ENCODE peak calls at places on chromosomes 3 and 15, in ten cellular contexts. S, F, Z, W, V, J, U, N, C and E are unnamed samples.

GRCh38 chr3:163582967-163583366 is 1495.3 kb downstream of the SI start:
- DNase-seq in S (no peak), F (no peak), Z (no peak), W (no peak), V (no peak), J (no peak), U (no peak), N (no peak), C (no peak), E (no peak)

GRCh38 chr3:130529816-130530215 is 12.8 kb downstream of the COL6A6 start:
- DNase-seq in S (no peak), F (no peak), Z (no peak), W (no peak), V (no peak), J (no peak), U (no peak), N (no peak), C (no peak), E (peak; percentile 55)

GRCh38 chr15:37981781-37982180 is 47.3 kb downstream of the TMCO5A start:
- DNase-seq in S (no peak), F (peak; percentile 1), Z (peak; percentile 16), W (no peak), V (no peak), J (peak; percentile 30), U (no peak), N (no peak), C (no peak), E (no peak)

GRCh38 chr3:183253364-183253960 is 409 bp downstream of the B3GNT5 start:
- DNase-seq in S (no peak), F (no peak), Z (peak; percentile 61), W (no peak), V (peak; percentile 38), J (peak; percentile 54), U (peak; percentile 51), N (peak; percentile 82), C (no peak), E (peak; percentile 62)

GRCh38 chr3:63228677-63229076 is 49.4 kb upstream of the SYNPR start:
- DNase-seq in S (peak; percentile 11), F (peak; percentile 12), Z (peak; percentile 39), W (peak; percentile 17), V (no peak), J (peak; percentile 62), U (no peak), N (no peak), C (no peak), E (no peak)

GRCh38 chr3:113057117-113057516 is 66.3 kb downstream of the GTPBP8 start:
- DNase-seq in S (no peak), F (no peak), Z (no peak), W (no peak), V (no peak), J (no peak), U (no peak), N (no peak), C (no peak), E (no peak)

GRCh38 chr3:179027326-179027900 is 44.2 kb downstream of the ZMAT3 start:
- DNase-seq in S (no peak), F (no peak), Z (no peak), W (no peak), V (no peak), J (peak; percentile 20), U (no peak), N (no peak), C (no peak), E (no peak)

GRCh38 chr3:187802928-187803259 is 57.6 kb upstream of the BCL6 start:
- DNase-seq in S (no peak), F (no peak), Z (no peak), W (no peak), V (no peak), J (no peak), U (no peak), N (no peak), C (peak; percentile 26), E (no peak)

GRCh38 chr15:65623103-65623502 is 1.4 kb downstream of the SLC24A1 start:
- DNase-seq in S (no peak), F (no peak), Z (no peak), W (no peak), V (no peak), J (no peak), U (no peak), N (no peak), C (no peak), E (no peak)

GRCh38 chr3:151230644-151231043 is 27.6 kb upstream of the GPR171 start:
- DNase-seq in S (no peak), F (no peak), Z (no peak), W (no peak), V (no peak), J (no peak), U (peak; percentile 14), N (no peak), C (no peak), E (no peak)

GRCh38 chr15:31177936-31178335 is 76.4 kb upstream of the TRPM1 start:
- DNase-seq in S (no peak), F (no peak), Z (no peak), W (no peak), V (no peak), J (no peak), U (no peak), N (no peak), C (no peak), E (no peak)

GRCh38 chr3:89278305-89278704 is 170.9 kb downstream of the EPHA3 start:
- DNase-seq in S (no peak), F (no peak), Z (no peak), W (no peak), V (no peak), J (peak; percentile 58), U (no peak), N (no peak), C (no peak), E (no peak)